ENCODE peak calls at places on chromosomes 2 and 18, in nine cellular contexts. L, S, Q, U, F, G, M, Z and B are unnamed samples.

GRCh38 chr2:74530239-74531161 is 767 bp downstream of the HTRA2 start:
- DNase-seq in L (peak; percentile 70), S (peak; percentile 34), Q (peak; percentile 58), U (no peak), F (peak; percentile 51), G (no peak), M (peak; percentile 70), Z (peak; percentile 58), B (no peak)

GRCh38 chr2:176595986-176596385 is 326.7 kb downstream of the MTX2 start:
- DNase-seq in L (no peak), S (peak; percentile 84), Q (no peak), U (no peak), F (no peak), G (no peak), M (no peak), Z (no peak), B (no peak)

GRCh38 chr18:3982541-3982940 is 472.6 kb downstream of the DLGAP1 start:
- DNase-seq in L (no peak), S (no peak), Q (no peak), U (no peak), F (peak; percentile 58), G (no peak), M (no peak), Z (no peak), B (no peak)

GRCh38 chr2:219230201-219230540 is 565 bp downstream of the ANKZF1 start:
- DNase-seq in L (peak; percentile 74), S (no peak), Q (peak; percentile 78), U (no peak), F (peak; percentile 40), G (no peak), M (peak; percentile 85), Z (no peak), B (peak; percentile 57)

GRCh38 chr2:27020337-27020948 is 12.3 kb upstream of the TMEM214 start:
- DNase-seq in L (no peak), S (peak; percentile 39), Q (no peak), U (no peak), F (no peak), G (no peak), M (peak; percentile 68), Z (no peak), B (no peak)

GRCh38 chr2:202375006-202375610 is 1.0 kb upstream of the BMPR2 start:
- DNase-seq in L (peak; percentile 62), S (peak; percentile 86), Q (peak; percentile 62), U (peak; percentile 43), F (peak; percentile 77), G (peak; percentile 36), M (peak; percentile 91), Z (no peak), B (peak; percentile 11)

GRCh38 chr18:45664824-45665763 is 49.8 kb downstream of the SLC14A2 start:
- DNase-seq in L (no peak), S (peak; percentile 65), Q (peak; percentile 73), U (no peak), F (peak; percentile 50), G (peak; percentile 8), M (peak; percentile 82), Z (peak; percentile 64), B (peak; percentile 49)

GRCh38 chr18:57207124-57207916 is 60.4 kb downstream of the BOD1L2 start:
- DNase-seq in L (no peak), S (no peak), Q (no peak), U (no peak), F (no peak), G (no peak), M (no peak), Z (no peak), B (no peak)

GRCh38 chr18:50982802-50983179 is 15.0 kb downstream of the ELAC1 start:
- DNase-seq in L (no peak), S (no peak), Q (no peak), U (no peak), F (no peak), G (no peak), M (no peak), Z (no peak), B (no peak)

GRCh38 chr2:241081643-241082337 is 20.3 kb downstream of the MTERF4 start:
- DNase-seq in L (peak; percentile 46), S (no peak), Q (no peak), U (no peak), F (no peak), G (no peak), M (peak; percentile 49), Z (no peak), B (no peak)

GRCh38 chr2:227033471-227034148 is 130.4 kb downstream of the COL4A4 start:
- DNase-seq in L (peak; percentile 57), S (no peak), Q (peak; percentile 51), U (peak; percentile 8), F (peak; percentile 54), G (no peak), M (peak; percentile 90), Z (no peak), B (no peak)

GRCh38 chr18:24544949-24545348 is 84.5 kb downstream of the HRH4 start:
- DNase-seq in L (no peak), S (no peak), Q (no peak), U (no peak), F (no peak), G (no peak), M (no peak), Z (no peak), B (no peak)